ENCODE peak calls at places on chromosomes 1 and 21, in seven cellular contexts. One of them, this sample, is unnamed.

GRCh38 chr1:40141878-40142535 is 19.2 kb upstream of the RLF start:
- DNase-seq in hypothalamus: no peak
- DNase-seq in SK-MEL-5: no peak
- DNase-seq in A673: no peak
- DNase-seq in AML-193: no peak
- DNase-seq in stimulated activated CD8-positive, alpha-beta memory T cell treated with anti-CD3 and anti-CD28 coated beads, Interleukin-15, amount 100 ng/mL, for 48 hours: no peak
- DNase-seq in naive thymus-derived CD8-positive, alpha-beta T cell: no peak
- DNase-seq in this sample: no peak

GRCh38 chr1:207052736-207053545 is at the start of gene PFKFB2:
- DNase-seq in AML-193: peak; percentile 72
- DNase-seq in A673: peak; percentile 97
- DNase-seq in hypothalamus: peak; percentile 95
- DNase-seq in SK-MEL-5: peak; percentile 98
- DNase-seq in stimulated activated CD8-positive, alpha-beta memory T cell treated with anti-CD3 and anti-CD28 coated beads, Interleukin-15, amount 100 ng/mL, for 48 hours: peak; percentile 86
- DNase-seq in naive thymus-derived CD8-positive, alpha-beta T cell: peak; percentile 97
- DNase-seq in this sample: peak; percentile 58

GRCh38 chr1:22710688-22711024 is at the start of gene EPHB2:
- DNase-seq in stimulated activated CD8-positive, alpha-beta memory T cell treated with anti-CD3 and anti-CD28 coated beads, Interleukin-15, amount 100 ng/mL, for 48 hours: no peak
- DNase-seq in AML-193: no peak
- DNase-seq in naive thymus-derived CD8-positive, alpha-beta T cell: no peak
- DNase-seq in A673: peak; percentile 58
- DNase-seq in hypothalamus: peak; percentile 38
- DNase-seq in SK-MEL-5: no peak
- DNase-seq in this sample: peak; percentile 56

GRCh38 chr1:202599669-202600431 is 110.4 kb downstream of the SYT2 start:
- DNase-seq in A673: peak; percentile 84
- DNase-seq in stimulated activated CD8-positive, alpha-beta memory T cell treated with anti-CD3 and anti-CD28 coated beads, Interleukin-15, amount 100 ng/mL, for 48 hours: no peak
- DNase-seq in hypothalamus: no peak
- DNase-seq in naive thymus-derived CD8-positive, alpha-beta T cell: no peak
- DNase-seq in AML-193: peak; percentile 62
- DNase-seq in SK-MEL-5: peak; percentile 80
- DNase-seq in this sample: peak; percentile 63

GRCh38 chr1:42737257-42737656 is 2.8 kb downstream of the CLDN19 start:
- DNase-seq in stimulated activated CD8-positive, alpha-beta memory T cell treated with anti-CD3 and anti-CD28 coated beads, Interleukin-15, amount 100 ng/mL, for 48 hours: no peak
- DNase-seq in naive thymus-derived CD8-positive, alpha-beta T cell: no peak
- DNase-seq in hypothalamus: peak; percentile 10
- DNase-seq in AML-193: peak; percentile 86
- DNase-seq in A673: no peak
- DNase-seq in SK-MEL-5: no peak
- DNase-seq in this sample: no peak

GRCh38 chr1:156233421-156234127 is 8.4 kb upstream of the BGLAP start:
- DNase-seq in naive thymus-derived CD8-positive, alpha-beta T cell: no peak
- DNase-seq in hypothalamus: no peak
- DNase-seq in stimulated activated CD8-positive, alpha-beta memory T cell treated with anti-CD3 and anti-CD28 coated beads, Interleukin-15, amount 100 ng/mL, for 48 hours: no peak
- DNase-seq in SK-MEL-5: no peak
- DNase-seq in A673: peak; percentile 70
- DNase-seq in AML-193: no peak
- DNase-seq in this sample: peak; percentile 75

GRCh38 chr1:236681184-236681583 is 5.1 kb upstream of the ACTN2 start:
- DNase-seq in hypothalamus: no peak
- DNase-seq in AML-193: no peak
- DNase-seq in SK-MEL-5: peak; percentile 36
- DNase-seq in stimulated activated CD8-positive, alpha-beta memory T cell treated with anti-CD3 and anti-CD28 coated beads, Interleukin-15, amount 100 ng/mL, for 48 hours: no peak
- DNase-seq in A673: no peak
- DNase-seq in naive thymus-derived CD8-positive, alpha-beta T cell: no peak
- DNase-seq in this sample: no peak

GRCh38 chr1:183043872-183044859 is 20.9 kb downstream of the LAMC1 start:
- DNase-seq in stimulated activated CD8-positive, alpha-beta memory T cell treated with anti-CD3 and anti-CD28 coated beads, Interleukin-15, amount 100 ng/mL, for 48 hours: no peak
- DNase-seq in naive thymus-derived CD8-positive, alpha-beta T cell: no peak
- DNase-seq in A673: no peak
- DNase-seq in hypothalamus: no peak
- DNase-seq in AML-193: no peak
- DNase-seq in SK-MEL-5: peak; percentile 46
- DNase-seq in this sample: no peak

GRCh38 chr21:37365657-37366487 is 701 bp upstream of the DYRK1A start:
- DNase-seq in naive thymus-derived CD8-positive, alpha-beta T cell: peak; percentile 75
- DNase-seq in SK-MEL-5: peak; percentile 55
- DNase-seq in stimulated activated CD8-positive, alpha-beta memory T cell treated with anti-CD3 and anti-CD28 coated beads, Interleukin-15, amount 100 ng/mL, for 48 hours: no peak
- DNase-seq in AML-193: peak; percentile 33
- DNase-seq in hypothalamus: peak; percentile 53
- DNase-seq in A673: no peak
- DNase-seq in this sample: peak; percentile 57

GRCh38 chr1:151839457-151840409 is at the start of gene C2CD4D:
- DNase-seq in SK-MEL-5: peak; percentile 99
- DNase-seq in AML-193: no peak
- DNase-seq in stimulated activated CD8-positive, alpha-beta memory T cell treated with anti-CD3 and anti-CD28 coated beads, Interleukin-15, amount 100 ng/mL, for 48 hours: peak; percentile 56
- DNase-seq in naive thymus-derived CD8-positive, alpha-beta T cell: peak; percentile 73
- DNase-seq in hypothalamus: peak; percentile 80
- DNase-seq in A673: no peak
- DNase-seq in this sample: no peak

GRCh38 chr1:109466440-109467300 is at the start of gene SYPL2:
- DNase-seq in A673: peak; percentile 51
- DNase-seq in hypothalamus: peak; percentile 11
- DNase-seq in stimulated activated CD8-positive, alpha-beta memory T cell treated with anti-CD3 and anti-CD28 coated beads, Interleukin-15, amount 100 ng/mL, for 48 hours: no peak
- DNase-seq in naive thymus-derived CD8-positive, alpha-beta T cell: no peak
- DNase-seq in AML-193: no peak
- DNase-seq in SK-MEL-5: peak; percentile 21
- DNase-seq in this sample: no peak